ENCODE peak calls at places on chromosomes 6 and 20, in nine cellular contexts. One of them, this sample, is unnamed.

GRCh38 chr6:108123516-108123929 is 42.3 kb upstream of the NR2E1 start:
- DNase-seq in stimulated activated CD4-positive, alpha-beta T cell treated with anti-CD3 and anti-CD28 coated beads, Interleukin-2, amount 100 ng/mL, for 24 hours: no peak
- DNase-seq in tibial artery: no peak
- DNase-seq in NCI-H460: no peak
- DNase-seq in activated CD4-positive, alpha-beta T cell treated with anti-CD3 and anti-CD28 coated beads, Interleukin-2, amount 10 ng/mL, durations not matched to agents 7 days and 5 days: no peak
- DNase-seq in NCI-H2029 treated with DMSO at 0.1 percent for 48 hours: no peak
- DNase-seq in fibroblast of pulmonary artery: no peak
- DNase-seq in HFFc6: no peak
- DNase-seq in head of caudate nucleus: no peak
- DNase-seq in this sample: no peak

GRCh38 chr6:158415666-158416065 is 103.4 kb downstream of the TULP4 start:
- DNase-seq in stimulated activated CD4-positive, alpha-beta T cell treated with anti-CD3 and anti-CD28 coated beads, Interleukin-2, amount 100 ng/mL, for 24 hours: no peak
- DNase-seq in tibial artery: no peak
- DNase-seq in NCI-H460: no peak
- DNase-seq in activated CD4-positive, alpha-beta T cell treated with anti-CD3 and anti-CD28 coated beads, Interleukin-2, amount 10 ng/mL, durations not matched to agents 7 days and 5 days: no peak
- DNase-seq in NCI-H2029 treated with DMSO at 0.1 percent for 48 hours: no peak
- DNase-seq in fibroblast of pulmonary artery: no peak
- DNase-seq in HFFc6: no peak
- DNase-seq in head of caudate nucleus: no peak
- DNase-seq in this sample: no peak

GRCh38 chr20:60085551-60086132 is 127.4 kb downstream of the CDH26 start:
- DNase-seq in stimulated activated CD4-positive, alpha-beta T cell treated with anti-CD3 and anti-CD28 coated beads, Interleukin-2, amount 100 ng/mL, for 24 hours: no peak
- DNase-seq in tibial artery: no peak
- DNase-seq in NCI-H460: no peak
- DNase-seq in activated CD4-positive, alpha-beta T cell treated with anti-CD3 and anti-CD28 coated beads, Interleukin-2, amount 10 ng/mL, durations not matched to agents 7 days and 5 days: no peak
- DNase-seq in NCI-H2029 treated with DMSO at 0.1 percent for 48 hours: no peak
- DNase-seq in fibroblast of pulmonary artery: no peak
- DNase-seq in HFFc6: no peak
- DNase-seq in head of caudate nucleus: no peak
- DNase-seq in this sample: no peak

GRCh38 chr6:13814938-13815575 is 700 bp upstream of the MCUR1 start:
- DNase-seq in stimulated activated CD4-positive, alpha-beta T cell treated with anti-CD3 and anti-CD28 coated beads, Interleukin-2, amount 100 ng/mL, for 24 hours: no peak
- DNase-seq in tibial artery: no peak
- DNase-seq in NCI-H460: no peak
- DNase-seq in activated CD4-positive, alpha-beta T cell treated with anti-CD3 and anti-CD28 coated beads, Interleukin-2, amount 10 ng/mL, durations not matched to agents 7 days and 5 days: no peak
- DNase-seq in NCI-H2029 treated with DMSO at 0.1 percent for 48 hours: no peak
- DNase-seq in fibroblast of pulmonary artery: peak
- DNase-seq in HFFc6: no peak
- DNase-seq in head of caudate nucleus: no peak
- DNase-seq in this sample: no peak

GRCh38 chr6:27375613-27376079 is 12.9 kb upstream of the ZNF391 start:
- DNase-seq in stimulated activated CD4-positive, alpha-beta T cell treated with anti-CD3 and anti-CD28 coated beads, Interleukin-2, amount 100 ng/mL, for 24 hours: no peak
- DNase-seq in tibial artery: no peak
- DNase-seq in NCI-H460: no peak
- DNase-seq in activated CD4-positive, alpha-beta T cell treated with anti-CD3 and anti-CD28 coated beads, Interleukin-2, amount 10 ng/mL, durations not matched to agents 7 days and 5 days: no peak
- DNase-seq in NCI-H2029 treated with DMSO at 0.1 percent for 48 hours: no peak
- DNase-seq in fibroblast of pulmonary artery: peak
- DNase-seq in HFFc6: no peak
- DNase-seq in head of caudate nucleus: no peak
- DNase-seq in this sample: no peak

GRCh38 chr20:35303735-35304431 is 11.7 kb upstream of the FAM83C start:
- DNase-seq in stimulated activated CD4-positive, alpha-beta T cell treated with anti-CD3 and anti-CD28 coated beads, Interleukin-2, amount 100 ng/mL, for 24 hours: peak
- DNase-seq in tibial artery: peak
- DNase-seq in NCI-H460: peak
- DNase-seq in activated CD4-positive, alpha-beta T cell treated with anti-CD3 and anti-CD28 coated beads, Interleukin-2, amount 10 ng/mL, durations not matched to agents 7 days and 5 days: peak
- DNase-seq in NCI-H2029 treated with DMSO at 0.1 percent for 48 hours: peak
- DNase-seq in fibroblast of pulmonary artery: peak
- DNase-seq in HFFc6: peak
- DNase-seq in head of caudate nucleus: peak
- DNase-seq in this sample: peak

GRCh38 chr6:138662474-138662873 is 111.1 kb upstream of the CCDC28A start:
- DNase-seq in stimulated activated CD4-positive, alpha-beta T cell treated with anti-CD3 and anti-CD28 coated beads, Interleukin-2, amount 100 ng/mL, for 24 hours: no peak
- DNase-seq in tibial artery: no peak
- DNase-seq in NCI-H460: no peak
- DNase-seq in activated CD4-positive, alpha-beta T cell treated with anti-CD3 and anti-CD28 coated beads, Interleukin-2, amount 10 ng/mL, durations not matched to agents 7 days and 5 days: no peak
- DNase-seq in NCI-H2029 treated with DMSO at 0.1 percent for 48 hours: no peak
- DNase-seq in fibroblast of pulmonary artery: peak
- DNase-seq in HFFc6: peak
- DNase-seq in head of caudate nucleus: no peak
- DNase-seq in this sample: no peak

GRCh38 chr20:40438161-40438835 is 250.7 kb downstream of the MAFB start:
- DNase-seq in stimulated activated CD4-positive, alpha-beta T cell treated with anti-CD3 and anti-CD28 coated beads, Interleukin-2, amount 100 ng/mL, for 24 hours: no peak
- DNase-seq in tibial artery: no peak
- DNase-seq in NCI-H460: no peak
- DNase-seq in activated CD4-positive, alpha-beta T cell treated with anti-CD3 and anti-CD28 coated beads, Interleukin-2, amount 10 ng/mL, durations not matched to agents 7 days and 5 days: no peak
- DNase-seq in NCI-H2029 treated with DMSO at 0.1 percent for 48 hours: no peak
- DNase-seq in fibroblast of pulmonary artery: no peak
- DNase-seq in HFFc6: no peak
- DNase-seq in head of caudate nucleus: no peak
- DNase-seq in this sample: no peak

GRCh38 chr6:150050846-150051245 is 18.1 kb downstream of the ULBP3 start:
- DNase-seq in stimulated activated CD4-positive, alpha-beta T cell treated with anti-CD3 and anti-CD28 coated beads, Interleukin-2, amount 100 ng/mL, for 24 hours: no peak
- DNase-seq in tibial artery: no peak
- DNase-seq in NCI-H460: no peak
- DNase-seq in activated CD4-positive, alpha-beta T cell treated with anti-CD3 and anti-CD28 coated beads, Interleukin-2, amount 10 ng/mL, durations not matched to agents 7 days and 5 days: no peak
- DNase-seq in NCI-H2029 treated with DMSO at 0.1 percent for 48 hours: no peak
- DNase-seq in fibroblast of pulmonary artery: no peak
- DNase-seq in HFFc6: no peak
- DNase-seq in head of caudate nucleus: no peak
- DNase-seq in this sample: no peak

GRCh38 chr6:107495196-107495643 is 5.3 kb downstream of the SOBP start:
- DNase-seq in stimulated activated CD4-positive, alpha-beta T cell treated with anti-CD3 and anti-CD28 coated beads, Interleukin-2, amount 100 ng/mL, for 24 hours: no peak
- DNase-seq in tibial artery: peak
- DNase-seq in NCI-H460: no peak
- DNase-seq in activated CD4-positive, alpha-beta T cell treated with anti-CD3 and anti-CD28 coated beads, Interleukin-2, amount 10 ng/mL, durations not matched to agents 7 days and 5 days: no peak
- DNase-seq in NCI-H2029 treated with DMSO at 0.1 percent for 48 hours: peak
- DNase-seq in fibroblast of pulmonary artery: peak
- DNase-seq in HFFc6: no peak
- DNase-seq in head of caudate nucleus: no peak
- DNase-seq in this sample: no peak

GRCh38 chr6:364609-365540 is 26.7 kb upstream of the IRF4 start:
- DNase-seq in stimulated activated CD4-positive, alpha-beta T cell treated with anti-CD3 and anti-CD28 coated beads, Interleukin-2, amount 100 ng/mL, for 24 hours: no peak
- DNase-seq in tibial artery: peak
- DNase-seq in NCI-H460: no peak
- DNase-seq in activated CD4-positive, alpha-beta T cell treated with anti-CD3 and anti-CD28 coated beads, Interleukin-2, amount 10 ng/mL, durations not matched to agents 7 days and 5 days: no peak
- DNase-seq in NCI-H2029 treated with DMSO at 0.1 percent for 48 hours: no peak
- DNase-seq in fibroblast of pulmonary artery: no peak
- DNase-seq in HFFc6: no peak
- DNase-seq in head of caudate nucleus: no peak
- DNase-seq in this sample: no peak

GRCh38 chr20:53967527-53967926 is 102.9 kb downstream of the BCAS1 start:
- DNase-seq in stimulated activated CD4-positive, alpha-beta T cell treated with anti-CD3 and anti-CD28 coated beads, Interleukin-2, amount 100 ng/mL, for 24 hours: no peak
- DNase-seq in tibial artery: no peak
- DNase-seq in NCI-H460: no peak
- DNase-seq in activated CD4-positive, alpha-beta T cell treated with anti-CD3 and anti-CD28 coated beads, Interleukin-2, amount 10 ng/mL, durations not matched to agents 7 days and 5 days: no peak
- DNase-seq in NCI-H2029 treated with DMSO at 0.1 percent for 48 hours: no peak
- DNase-seq in fibroblast of pulmonary artery: no peak
- DNase-seq in HFFc6: no peak
- DNase-seq in head of caudate nucleus: no peak
- DNase-seq in this sample: no peak

GRCh38 chr6:51704932-51705540 is 382.4 kb downstream of the PKHD1 start:
- DNase-seq in stimulated activated CD4-positive, alpha-beta T cell treated with anti-CD3 and anti-CD28 coated beads, Interleukin-2, amount 100 ng/mL, for 24 hours: no peak
- DNase-seq in tibial artery: no peak
- DNase-seq in NCI-H460: no peak
- DNase-seq in activated CD4-positive, alpha-beta T cell treated with anti-CD3 and anti-CD28 coated beads, Interleukin-2, amount 10 ng/mL, durations not matched to agents 7 days and 5 days: no peak
- DNase-seq in NCI-H2029 treated with DMSO at 0.1 percent for 48 hours: no peak
- DNase-seq in fibroblast of pulmonary artery: no peak
- DNase-seq in HFFc6: no peak
- DNase-seq in head of caudate nucleus: no peak
- DNase-seq in this sample: no peak

GRCh38 chr6:70371454-70372105 is 41.7 kb upstream of the FAM135A start:
- DNase-seq in stimulated activated CD4-positive, alpha-beta T cell treated with anti-CD3 and anti-CD28 coated beads, Interleukin-2, amount 100 ng/mL, for 24 hours: no peak
- DNase-seq in tibial artery: no peak
- DNase-seq in NCI-H460: peak
- DNase-seq in activated CD4-positive, alpha-beta T cell treated with anti-CD3 and anti-CD28 coated beads, Interleukin-2, amount 10 ng/mL, durations not matched to agents 7 days and 5 days: no peak
- DNase-seq in NCI-H2029 treated with DMSO at 0.1 percent for 48 hours: peak
- DNase-seq in fibroblast of pulmonary artery: peak
- DNase-seq in HFFc6: peak
- DNase-seq in head of caudate nucleus: no peak
- DNase-seq in this sample: peak